ENCODE peak calls at places on chromosomes 2 and 18, in ten cellular contexts. I is stimulated activated naive CD8-positive, alpha-beta T cell treated with anti-CD3 and anti-CD28 coated beads, Interleukin-15, amount 100 ng/mL, for 72 hours; J is CD8-positive, alpha-beta memory T cell; B is stimulated activated naive B cell treated with anti-CD40 and anti-IgM and Interleukin-4, amounts not matched to agents 10 μg/mL and 1 μg/mL and 100 μg/mL, for 72 hours; S is effector CD8-positive, alpha-beta T cell; K is T-helper 1 cell; M is NCI-H1105; Z is stimulated activated CD4-positive, alpha-beta T cell treated with anti-CD3 and anti-CD28 coated beads, Interleukin-4, amount 100 ng/mL, for 48 hours; U is NCI-H446 treated with DMSO at 0.1 percent for 48 hours; Q is GM12865. G is an unnamed sample.

GRCh38 chr2:109368798-109369197 is 239.8 kb downstream of the SH3RF3 start:
- DNase-seq in I (peak), J (no peak), B (no peak), S (no peak), K (no peak), M (no peak), Z (no peak), U (no peak), Q (no peak), G (no peak)

GRCh38 chr2:127173073-127173472 is 47.0 kb downstream of the CYP27C1 start:
- DNase-seq in I (no peak), J (no peak), B (no peak), S (no peak), K (no peak), M (no peak), Z (no peak), U (no peak), Q (no peak), G (no peak)

GRCh38 chr2:26344581-26345283 is 1.2 kb upstream of the SELENOI start:
- DNase-seq in I (no peak), J (no peak), B (no peak), S (no peak), K (no peak), M (no peak), Z (peak), U (no peak), Q (peak), G (peak)

GRCh38 chr2:892401-892800 is 58.2 kb upstream of the SNTG2 start:
- DNase-seq in I (no peak), J (no peak), B (no peak), S (no peak), K (no peak), M (no peak), Z (no peak), U (no peak), Q (peak), G (no peak)

GRCh38 chr2:71313-72035 is 25.2 kb upstream of the FAM110C start:
- DNase-seq in I (no peak), J (no peak), B (no peak), S (no peak), K (no peak), M (no peak), Z (no peak), U (no peak), Q (no peak), G (no peak)

GRCh38 chr2:162317910-162318279 is 589 bp downstream of the IFIH1 start:
- DNase-seq in I (peak), J (peak), B (peak), S (no peak), K (peak), M (no peak), Z (peak), U (no peak), Q (peak), G (peak)

GRCh38 chr2:220101902-220102301 is 474.5 kb downstream of the SLC4A3 start:
- DNase-seq in I (no peak), J (no peak), B (no peak), S (no peak), K (no peak), M (no peak), Z (no peak), U (no peak), Q (no peak), G (no peak)

GRCh38 chr2:11842324-11842723 is 95.9 kb downstream of the LPIN1 start:
- DNase-seq in I (no peak), J (no peak), B (no peak), S (no peak), K (no peak), M (peak), Z (no peak), U (peak), Q (no peak), G (no peak)

GRCh38 chr2:218039171-218039570 is 29.9 kb upstream of the RUFY4 start:
- DNase-seq in I (peak), J (no peak), B (no peak), S (no peak), K (no peak), M (no peak), Z (no peak), U (no peak), Q (no peak), G (peak)

GRCh38 chr2:180907731-180908130 is 72.7 kb upstream of the UBE2E3 start:
- DNase-seq in I (no peak), J (no peak), B (no peak), S (no peak), K (no peak), M (no peak), Z (no peak), U (no peak), Q (no peak), G (no peak)

GRCh38 chr2:135563793-135564192 is 32.5 kb downstream of the R3HDM1 start:
- DNase-seq in I (no peak), J (no peak), B (no peak), S (no peak), K (no peak), M (no peak), Z (no peak), U (no peak), Q (no peak), G (no peak)

GRCh38 chr2:151556121-151556520 is 146.4 kb downstream of the RIF1 start:
- DNase-seq in I (no peak), J (no peak), B (no peak), S (no peak), K (no peak), M (no peak), Z (no peak), U (no peak), Q (no peak), G (no peak)

GRCh38 chr18:22332590-22332989 is 85.1 kb downstream of the CTAGE1 start:
- DNase-seq in I (no peak), J (no peak), B (no peak), S (no peak), K (no peak), M (no peak), Z (no peak), U (no peak), Q (peak), G (no peak)

GRCh38 chr2:10521891-10522448 is 73.8 kb upstream of the ODC1 start:
- DNase-seq in I (no peak), J (no peak), B (no peak), S (no peak), K (no peak), M (no peak), Z (no peak), U (no peak), Q (no peak), G (no peak)

GRCh38 chr2:240460781-240461431 is 25.4 kb downstream of the GPC1 start:
- DNase-seq in I (no peak), J (no peak), B (no peak), S (no peak), K (no peak), M (no peak), Z (no peak), U (no peak), Q (no peak), G (no peak)

GRCh38 chr2:137893145-137893544 is 71.1 kb upstream of the HNMT start:
- DNase-seq in I (no peak), J (no peak), B (no peak), S (no peak), K (no peak), M (no peak), Z (no peak), U (no peak), Q (no peak), G (no peak)

GRCh38 chr2:148721520-148721931 is 77.0 kb downstream of the EPC2 start:
- DNase-seq in I (no peak), J (no peak), B (no peak), S (no peak), K (no peak), M (no peak), Z (no peak), U (no peak), Q (no peak), G (no peak)

GRCh38 chr18:13486686-13487085 is 239.7 kb downstream of the FAM210A start:
- DNase-seq in I (no peak), J (no peak), B (no peak), S (no peak), K (no peak), M (no peak), Z (no peak), U (no peak), Q (no peak), G (no peak)

G was measured in PC-9.